ENCODE peak calls at places on chromosomes 1 and 21, in seven cellular contexts. V, L, K, G, A, Y and B are unnamed samples.

GRCh38 chr1:15083578-15083977 is 70.0 kb upstream of the TMEM51 start:
- DNase-seq in V (no peak), L (no peak), K (no peak), G (no peak), A (no peak), Y (no peak), B (no peak)

GRCh38 chr1:40627987-40628902 is 37.2 kb downstream of the RIMS3 start:
- DNase-seq in V (no peak), L (no peak), K (no peak), G (peak), A (peak), Y (no peak), B (peak)

GRCh38 chr1:203282720-203283542 is 22.4 kb upstream of the BTG2 start:
- DNase-seq in V (no peak), L (no peak), K (no peak), G (no peak), A (no peak), Y (no peak), B (peak)

GRCh38 chr1:196609114-196609737 is 986 bp upstream of the KCNT2 start:
- DNase-seq in V (no peak), L (no peak), K (no peak), G (no peak), A (no peak), Y (peak), B (no peak)

GRCh38 chr21:32687946-32688345 is 39.9 kb downstream of the SYNJ1 start:
- DNase-seq in V (no peak), L (no peak), K (no peak), G (no peak), A (no peak), Y (no peak), B (no peak)

GRCh38 chr21:36917487-36918158 is 48.8 kb downstream of the HLCS start:
- DNase-seq in V (no peak), L (no peak), K (no peak), G (no peak), A (no peak), Y (peak), B (no peak)

GRCh38 chr1:1610796-1611597 is 4.3 kb upstream of the MIB2 start:
- DNase-seq in V (no peak), L (no peak), K (no peak), G (no peak), A (no peak), Y (peak), B (no peak)

GRCh38 chr1:187047298-187047697 is 218.5 kb downstream of the PLA2G4A start:
- DNase-seq in V (no peak), L (no peak), K (no peak), G (no peak), A (no peak), Y (no peak), B (no peak)

GRCh38 chr21:44027607-44028286 is 15.6 kb downstream of the TRAPPC10 start:
- DNase-seq in V (no peak), L (no peak), K (no peak), G (no peak), A (no peak), Y (no peak), B (no peak)

GRCh38 chr1:35269190-35269988 is 880 bp downstream of the ZMYM4 start:
- DNase-seq in V (no peak), L (no peak), K (no peak), G (no peak), A (no peak), Y (peak), B (no peak)

GRCh38 chr21:28539623-28539988 is 453.1 kb downstream of the LTN1 start:
- DNase-seq in V (no peak), L (no peak), K (no peak), G (no peak), A (no peak), Y (no peak), B (no peak)

GRCh38 chr1:232578681-232579195 is 51.2 kb downstream of the SIPA1L2 start:
- DNase-seq in V (no peak), L (no peak), K (no peak), G (no peak), A (peak), Y (no peak), B (no peak)